ENCODE peak calls at places on chromosomes 13 and 19, in five cellular contexts. One of them, this sample, is unnamed.

GRCh38 chr19:48069435-48069834 is 25.6 kb upstream of the CABP5 start:
- DNase-seq in ELF-1: no peak
- DNase-seq in activated CD4-positive, alpha-beta T cell treated with anti-CD3 and anti-CD28 coated beads, Interleukin-2, amount 50 U/mL, for 24 hours: no peak
- DNase-seq in caudate nucleus: no peak
- DNase-seq in fibroblast of pulmonary artery: no peak
- DNase-seq in this sample: no peak

GRCh38 chr19:13014101-13014920 is 19.0 kb downstream of the NFIX start:
- DNase-seq in caudate nucleus: peak
- DNase-seq in fibroblast of pulmonary artery: peak
- DNase-seq in ELF-1: peak
- DNase-seq in activated CD4-positive, alpha-beta T cell treated with anti-CD3 and anti-CD28 coated beads, Interleukin-2, amount 50 U/mL, for 24 hours: no peak
- DNase-seq in this sample: peak

GRCh38 chr13:75812751-75813181 is 176.6 kb downstream of the LMO7 start:
- DNase-seq in ELF-1: no peak
- DNase-seq in caudate nucleus: no peak
- DNase-seq in fibroblast of pulmonary artery: peak
- DNase-seq in activated CD4-positive, alpha-beta T cell treated with anti-CD3 and anti-CD28 coated beads, Interleukin-2, amount 50 U/mL, for 24 hours: no peak
- DNase-seq in this sample: no peak

GRCh38 chr19:54653181-54653809 is 9.5 kb upstream of the LILRB4 start:
- DNase-seq in fibroblast of pulmonary artery: peak
- DNase-seq in caudate nucleus: no peak
- DNase-seq in activated CD4-positive, alpha-beta T cell treated with anti-CD3 and anti-CD28 coated beads, Interleukin-2, amount 50 U/mL, for 24 hours: no peak
- DNase-seq in ELF-1: no peak
- DNase-seq in this sample: no peak

GRCh38 chr19:21321134-21321533 is 8.1 kb downstream of the ZNF708 start:
- DNase-seq in caudate nucleus: no peak
- DNase-seq in activated CD4-positive, alpha-beta T cell treated with anti-CD3 and anti-CD28 coated beads, Interleukin-2, amount 50 U/mL, for 24 hours: no peak
- DNase-seq in ELF-1: no peak
- DNase-seq in fibroblast of pulmonary artery: no peak
- DNase-seq in this sample: no peak

GRCh38 chr19:39542198-39542597 is 2.2 kb upstream of the EID2 start:
- DNase-seq in caudate nucleus: no peak
- DNase-seq in ELF-1: no peak
- DNase-seq in activated CD4-positive, alpha-beta T cell treated with anti-CD3 and anti-CD28 coated beads, Interleukin-2, amount 50 U/mL, for 24 hours: no peak
- DNase-seq in fibroblast of pulmonary artery: peak
- DNase-seq in this sample: no peak

GRCh38 chr19:5621945-5622464 is 571 bp downstream of the SAFB2 start:
- DNase-seq in fibroblast of pulmonary artery: no peak
- DNase-seq in ELF-1: peak
- DNase-seq in activated CD4-positive, alpha-beta T cell treated with anti-CD3 and anti-CD28 coated beads, Interleukin-2, amount 50 U/mL, for 24 hours: no peak
- DNase-seq in caudate nucleus: peak
- DNase-seq in this sample: no peak

GRCh38 chr13:109517516-109517915 is 268.9 kb downstream of the IRS2 start:
- DNase-seq in fibroblast of pulmonary artery: peak
- DNase-seq in caudate nucleus: no peak
- DNase-seq in activated CD4-positive, alpha-beta T cell treated with anti-CD3 and anti-CD28 coated beads, Interleukin-2, amount 50 U/mL, for 24 hours: no peak
- DNase-seq in ELF-1: no peak
- DNase-seq in this sample: no peak

GRCh38 chr19:49889687-49890348 is 6.9 kb downstream of the IL4I1 start:
- DNase-seq in ELF-1: peak
- DNase-seq in activated CD4-positive, alpha-beta T cell treated with anti-CD3 and anti-CD28 coated beads, Interleukin-2, amount 50 U/mL, for 24 hours: peak
- DNase-seq in fibroblast of pulmonary artery: peak
- DNase-seq in caudate nucleus: no peak
- DNase-seq in this sample: peak